ENCODE peak calls at places on chromosomes 12 and 14, in four cellular contexts. U is esophagus squamous epithelium, I is body of pancreas, F is IMR-90. E is an unnamed sample.

GRCh38 chr14:39722547-39723273 is 290.5 kb upstream of the FBXO33 start:
- DNase-seq in I (no peak), U (no peak), F (no peak), E (no peak)

GRCh38 chr12:49331360-49332222 is 5.4 kb downstream of the C1QL4 start:
- DNase-seq in U (no peak), F (peak), I (peak), E (peak)

GRCh38 chr14:100391777-100392176 is 68.6 kb downstream of the SLC25A47 start:
- DNase-seq in F (peak), U (no peak), I (no peak), E (no peak)

GRCh38 chr12:5708371-5708770 is 236.7 kb downstream of the ANO2 start:
- DNase-seq in I (no peak), U (no peak), F (no peak), E (no peak)

GRCh38 chr14:101761032-101761880 is at the start of gene PPP2R5C:
- DNase-seq in F (peak), I (peak), U (peak), E (peak)

GRCh38 chr12:127941332-127941731 is 325.6 kb upstream of the TMEM132C start:
- DNase-seq in F (no peak), I (no peak), U (no peak), E (no peak)

GRCh38 chr12:563250-563781 is 99.9 kb downstream of the NINJ2 start:
- DNase-seq in I (no peak), U (no peak), F (no peak), E (no peak)

GRCh38 chr12:65949986-65950385 is 125.7 kb downstream of the HMGA2 start:
- DNase-seq in F (no peak), U (no peak), I (no peak), E (no peak)

GRCh38 chr14:85921241-85921640 is 391.3 kb downstream of the FLRT2 start:
- DNase-seq in I (no peak), F (no peak), U (no peak), E (no peak)

GRCh38 chr12:30964896-30965612 is 38.5 kb downstream of the TSPAN11 start:
- DNase-seq in F (no peak), I (no peak), U (no peak), E (no peak)

GRCh38 chr12:49798248-49798647 is 30.0 kb downstream of the NCKAP5L start:
- DNase-seq in F (no peak), I (no peak), U (no peak), E (no peak)

GRCh38 chr14:20866963-20867362 is 24.2 kb upstream of the RNASE3 start:
- DNase-seq in F (no peak), U (no peak), I (no peak), E (peak)

GRCh38 chr12:124917135-124917840 is 2.8 kb upstream of the UBC start:
- DNase-seq in U (no peak), I (peak), F (peak), E (peak)

GRCh38 chr12:6626654-6627283 is 9.0 kb downstream of the LPAR5 start:
- DNase-seq in U (no peak), F (no peak), I (no peak), E (no peak)

GRCh38 chr14:69580009-69580577 is 5.4 kb upstream of the CCDC177 start:
- DNase-seq in I (no peak), U (no peak), F (peak), E (no peak)

GRCh38 chr12:68962855-68963455 is 30.0 kb upstream of the CPM start:
- DNase-seq in U (no peak), F (peak), I (no peak), E (no peak)

GRCh38 chr12:111304642-111305071 is 64.2 kb downstream of the PHETA1 start:
- DNase-seq in U (no peak), F (no peak), I (no peak), E (peak)

GRCh38 chr14:70635971-70636595 is 5.6 kb upstream of the TTC9 start:
- DNase-seq in I (no peak), U (no peak), F (no peak), E (no peak)

GRCh38 chr14:104355949-104356737 is 217.8 kb downstream of the KIF26A start:
- DNase-seq in U (no peak), F (no peak), I (no peak), E (no peak)

GRCh38 chr14:86787782-86788181 is 1205.2 kb downstream of the GALC start:
- DNase-seq in I (no peak), F (peak), U (no peak), E (no peak)

GRCh38 chr14:25111061-25111601 is 61.2 kb upstream of the STXBP6 start:
- DNase-seq in F (peak), U (no peak), I (peak), E (no peak)

GRCh38 chr12:78095623-78096022 is 264.9 kb downstream of the NAV3 start:
- DNase-seq in U (no peak), I (no peak), F (no peak), E (no peak)

GRCh38 chr14:36167431-36167830 is 9.1 kb downstream of the PTCSC3 start:
- DNase-seq in U (no peak), I (no peak), F (no peak), E (no peak)

GRCh38 chr12:53532524-53533445 is 25.5 kb upstream of the NPFF start:
- DNase-seq in I (no peak), F (no peak), U (no peak), E (no peak)

GRCh38 chr14:99572173-99572999 is 31.6 kb downstream of the CCDC85C start:
- DNase-seq in U (no peak), I (peak), F (no peak), E (no peak)

GRCh38 chr14:99571303-99571986 is 32.6 kb downstream of the CCDC85C start:
- DNase-seq in U (no peak), I (no peak), F (no peak), E (no peak)

GRCh38 chr12:10584415-10584814 is 29.0 kb downstream of the MAGOHB start:
- DNase-seq in F (peak), I (no peak), U (no peak), E (no peak)

GRCh38 chr14:71932229-71932951 is at the start of gene RGS6:
- DNase-seq in F (no peak), U (no peak), I (peak), E (peak)
- H3K4me3 ChIP-seq in F (no peak), U (peak), I (no peak), E (peak)

DNA sequence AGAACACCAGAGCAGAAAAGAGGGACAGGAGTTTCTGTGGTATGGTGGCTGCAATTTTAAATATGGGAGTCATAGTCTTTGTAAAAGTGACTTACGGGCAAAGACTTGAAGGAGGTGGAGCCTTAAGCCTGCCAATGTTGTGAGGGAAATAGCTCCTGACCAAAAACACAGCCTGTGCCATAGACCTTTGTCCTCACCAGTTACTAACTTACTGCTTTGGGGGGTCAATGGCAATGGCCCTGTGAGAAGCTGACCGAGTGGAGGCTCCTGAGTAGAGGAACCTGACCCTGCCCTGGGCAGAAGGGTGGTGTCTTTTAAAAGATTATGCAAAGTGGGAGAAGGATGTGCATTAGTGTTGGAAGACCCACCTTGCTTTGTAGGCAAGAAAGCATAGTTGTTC is 3.8 kb downstream of the MTHFD1 start:
- DNase-seq in I (no peak), F (no peak), U (no peak), E (no peak)
- TF ChIP-seq POLR2A in I (no peak), F (no peak), U (no peak), E (no peak)

GRCh38 chr14:94021416-94022157 is 4.6 kb upstream of the OTUB2 start:
- DNase-seq in U (no peak), F (no peak), I (no peak), E (no peak)
- H3K27ac ChIP-seq in U (no peak), F (no peak), I (no peak), E (no peak)

GRCh38 chr12:32522322-32523221 is 123.2 kb downstream of the FGD4 start:
- DNase-seq in U (no peak), F (no peak), I (no peak), E (no peak)
- H3K4me3 ChIP-seq in U (no peak), F (no peak), I (no peak), E (no peak)

DNA sequence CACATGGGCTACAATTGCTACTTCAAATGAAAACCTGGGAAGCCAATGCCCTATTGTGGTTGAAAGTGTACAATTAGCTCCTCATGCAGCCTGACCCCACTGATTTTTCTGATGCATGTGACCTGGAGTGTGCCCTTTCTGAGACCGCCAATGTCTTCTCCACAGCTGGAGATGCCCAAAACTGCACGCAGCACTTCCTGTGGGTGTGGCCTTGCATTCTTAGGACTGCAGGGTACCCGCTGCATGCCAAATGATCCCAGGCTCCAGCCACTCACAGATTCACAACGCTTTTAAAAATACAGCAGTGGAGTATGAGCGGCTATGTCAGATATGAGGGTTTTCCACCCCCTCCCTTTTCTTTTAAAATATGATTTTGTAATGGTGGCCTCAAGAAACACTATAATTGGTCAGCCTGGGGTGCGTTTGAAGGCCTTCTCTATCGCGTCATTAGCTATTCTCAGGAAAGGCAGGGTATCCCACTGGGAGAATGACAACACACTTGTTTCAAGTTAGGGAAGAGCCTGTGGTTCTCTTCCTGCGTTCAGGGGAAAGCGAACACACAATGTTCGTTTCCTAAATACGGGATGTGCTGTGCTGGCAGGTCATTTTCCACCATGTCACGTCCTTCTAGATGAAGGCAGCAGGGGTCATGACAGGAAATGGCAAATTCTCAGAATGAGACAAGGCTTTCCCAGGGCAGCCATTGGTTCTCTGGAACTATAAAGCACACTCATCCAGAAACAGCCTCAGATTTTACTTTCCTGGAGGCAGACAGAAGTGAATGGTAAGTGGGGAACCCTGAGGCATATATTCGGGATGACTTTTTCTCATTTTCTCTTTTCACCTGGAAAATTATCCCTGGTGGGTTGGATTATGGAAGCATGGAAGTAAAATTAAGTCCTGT is at the start of gene APOLD1:
- DNase-seq in U (no peak), F (no peak), I (no peak), E (no peak)
- TF ChIP-seq POLR2A in U (no peak), F (no peak), I (peak), E (no peak)

GRCh38 chr14:95255013-95255412 is 64.7 kb downstream of the CLMN start:
- DNase-seq in I (no peak), F (no peak), U (no peak), E (no peak)
- H3K27ac ChIP-seq in I (no peak), F (no peak), U (no peak), E (no peak)

DNA sequence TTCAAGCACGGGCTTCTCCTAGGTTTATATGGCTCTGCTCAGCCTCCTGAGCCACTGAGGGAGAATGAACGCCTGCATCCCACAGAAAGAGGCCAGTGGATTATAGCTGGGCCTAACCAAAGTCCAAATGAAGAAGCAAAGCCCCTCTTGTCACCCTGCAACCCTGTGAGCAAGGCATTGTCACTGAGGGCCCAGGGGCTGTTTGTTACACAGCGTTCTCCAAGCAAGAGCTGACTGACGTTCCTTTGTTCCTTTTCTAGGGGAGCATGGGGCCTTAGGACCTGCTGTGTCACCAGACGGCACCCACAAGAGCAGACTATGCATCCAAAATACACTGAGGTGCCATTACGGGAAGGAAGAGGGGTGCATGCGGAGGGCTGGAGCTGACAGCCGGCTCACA is 4.3 kb upstream of the FBRSL1 start:
- DNase-seq in F (no peak), U (no peak), I (no peak), E (no peak)
- H3K4me3 ChIP-seq in F (no peak), U (no peak), I (no peak), E (no peak)

DNA sequence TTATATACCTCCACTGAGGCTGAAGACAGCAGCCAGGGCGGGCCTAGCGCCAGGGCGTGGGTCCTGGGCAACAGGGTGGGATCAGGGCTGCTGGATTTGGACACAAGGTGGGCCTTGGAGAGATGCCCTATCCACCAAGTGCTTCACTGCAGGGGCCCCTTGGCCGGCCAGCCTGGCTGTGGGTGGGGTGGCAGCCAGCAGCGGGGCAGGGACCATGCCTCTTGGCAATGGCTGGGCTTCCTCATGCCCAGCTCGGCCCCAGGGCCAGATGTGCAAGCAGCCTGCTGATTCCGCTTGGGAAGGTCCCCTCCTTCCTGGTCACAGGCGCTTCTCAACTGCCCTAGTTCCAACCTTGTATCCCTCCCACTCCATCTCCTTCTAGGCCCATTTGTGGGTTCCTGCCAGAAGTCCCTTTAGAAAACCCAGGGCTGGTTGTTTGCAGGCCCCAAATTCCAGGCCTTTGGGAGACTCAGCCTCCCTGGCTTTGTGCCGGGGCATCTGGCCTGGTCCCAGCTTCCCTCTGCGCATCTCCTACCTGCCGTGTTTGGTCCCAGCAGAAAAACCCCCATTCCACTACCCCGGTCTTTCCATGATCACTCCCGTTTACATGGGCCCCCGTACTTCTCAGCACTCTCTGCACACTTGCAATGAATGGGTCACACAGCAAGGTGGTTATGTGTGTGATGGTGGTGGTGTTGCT is 15.1 kb downstream of the KMT5A start:
- DNase-seq in U (no peak), I (no peak), F (no peak), E (no peak)
- TF ChIP-seq POLR2A in U (no peak), I (no peak), F (no peak), E (no peak)

E was measured in testis.